ENCODE peak calls at places on chromosomes 3 and 15, in six cellular contexts. H is tibial artery, B is psoas muscle, I is WERI-Rb-1, O is MM.1S, R is upper lobe of right lung. W is an unnamed sample.

GRCh38 chr15:39665629-39666245 is 84.9 kb downstream of the THBS1 start:
- DNase-seq in O (no peak), I (no peak), H (no peak), R (no peak), B (no peak), W (no peak)

GRCh38 chr3:19937459-19938362 is 3.7 kb upstream of the EFHB start:
- DNase-seq in I (no peak), R (no peak), B (no peak), H (no peak), O (no peak), W (no peak)

GRCh38 chr15:35443376-35443775 is 102.6 kb downstream of the DPH6 start:
- DNase-seq in I (no peak), H (no peak), R (no peak), O (no peak), B (no peak), W (no peak)

GRCh38 chr3:126083511-126083912 is 412 bp downstream of the SLC41A3 start:
- DNase-seq in H (no peak), B (no peak), O (peak; percentile 62), R (peak; percentile 76), I (peak; percentile 63), W (no peak)

GRCh38 chr15:77025471-77025901 is 30.6 kb downstream of the PSTPIP1 start:
- DNase-seq in H (no peak), B (peak; percentile 48), O (no peak), I (no peak), R (no peak), W (no peak)

GRCh38 chr15:68561146-68561545 is 17.6 kb upstream of the CORO2B start:
- DNase-seq in B (no peak), I (no peak), O (no peak), R (peak; percentile 41), H (no peak), W (no peak)

GRCh38 chr3:8816106-8816505 is 46.7 kb upstream of the OXTR start:
- DNase-seq in O (no peak), R (no peak), B (no peak), H (no peak), I (no peak), W (no peak)

GRCh38 chr3:33438871-33439270 is 1.3 kb downstream of the UBP1 start:
- DNase-seq in I (no peak), B (no peak), R (no peak), O (peak; percentile 34), H (no peak), W (no peak)

GRCh38 chr15:51089699-51090098 is 5.0 kb downstream of the TNFAIP8L3 start:
- DNase-seq in I (no peak), H (no peak), B (no peak), O (no peak), R (no peak), W (no peak)

GRCh38 chr3:61627768-61628185 is 66.4 kb downstream of the PTPRG start:
- DNase-seq in B (no peak), R (no peak), H (no peak), I (no peak), O (no peak), W (no peak)

GRCh38 chr3:152177757-152178156 is 91.0 kb upstream of the MBNL1 start:
- DNase-seq in B (no peak), R (no peak), H (no peak), I (no peak), O (no peak), W (no peak)

GRCh38 chr15:41940441-41940857 is 31.9 kb downstream of the EHD4 start:
- DNase-seq in I (no peak), B (no peak), O (no peak), R (no peak), H (no peak), W (peak; percentile 87)

GRCh38 chr3:18735013-18735412 is 309.9 kb upstream of the SATB1 start:
- DNase-seq in R (no peak), B (no peak), I (no peak), O (no peak), H (no peak), W (no peak)

GRCh38 chr3:37129871-37130270 is 44.5 kb downstream of the LRRFIP2 start:
- DNase-seq in I (no peak), H (no peak), R (no peak), O (no peak), B (no peak), W (peak; percentile 40)

GRCh38 chr3:11095932-11096265 is 58.4 kb upstream of the HRH1 start:
- DNase-seq in O (no peak), H (no peak), R (no peak), I (no peak), B (no peak), W (no peak)

GRCh38 chr15:77519540-77519939 is 98.9 kb downstream of the HMG20A start:
- DNase-seq in H (no peak), O (no peak), B (peak; percentile 7), R (no peak), I (no peak), W (no peak)

GRCh38 chr15:42155546-42156265 is 730 bp downstream of the PLA2G4F start:
- DNase-seq in O (no peak), I (no peak), H (no peak), R (peak; percentile 78), B (no peak), W (no peak)

GRCh38 chr15:52124270-52124878 is 11.8 kb upstream of the BCL2L10 start:
- DNase-seq in O (no peak), H (no peak), B (no peak), R (no peak), I (no peak), W (peak; percentile 53)

GRCh38 chr3:186352369-186352768 is 9.7 kb downstream of the DGKG start:
- DNase-seq in I (no peak), H (no peak), O (no peak), B (no peak), R (no peak), W (no peak)

GRCh38 chr3:98329392-98330124 is 24.1 kb upstream of the OR5K4 start:
- DNase-seq in H (no peak), I (peak; percentile 41), B (peak; percentile 18), O (peak; percentile 62), R (no peak), W (peak; percentile 3)

GRCh38 chr3:109132801-109133473 is 3.6 kb upstream of the C3orf85 start:
- DNase-seq in R (no peak), B (no peak), I (no peak), H (no peak), O (no peak), W (no peak)

GRCh38 chr3:27596334-27596841 is 112.2 kb upstream of the SLC4A7 start:
- DNase-seq in B (no peak), O (peak; percentile 7), I (no peak), R (no peak), H (no peak), W (no peak)

GRCh38 chr3:51099794-51100542 is 285.1 kb upstream of the MANF start:
- DNase-seq in B (no peak), I (peak; percentile 76), R (no peak), O (no peak), H (peak; percentile 31), W (no peak)

GRCh38 chr3:152399374-152399773 is 130.6 kb downstream of the MBNL1 start:
- DNase-seq in R (no peak), B (no peak), O (no peak), I (no peak), H (no peak), W (peak; percentile 24)

GRCh38 chr15:34239151-34239761 is 14.4 kb downstream of the EMC4 start:
- DNase-seq in R (no peak), O (no peak), B (no peak), H (no peak), I (no peak), W (peak; percentile 96)

GRCh38 chr15:51312754-51313390 is 25.5 kb downstream of the CYP19A1 start:
- DNase-seq in O (no peak), B (no peak), H (no peak), R (no peak), I (no peak), W (peak; percentile 51)

GRCh38 chr3:57007513-57008415 is 52.7 kb upstream of the SPATA12 start:
- DNase-seq in R (peak; percentile 72), O (no peak), H (peak; percentile 85), I (no peak), B (peak; percentile 83), W (no peak)

GRCh38 chr3:159829056-159829995 is 159.3 kb upstream of the IL12A start:
- DNase-seq in B (peak; percentile 70), R (no peak), H (peak; percentile 62), O (no peak), I (no peak), W (peak; percentile 92)

GRCh38 chr15:86139828-86140227 is 60.2 kb downstream of the AGBL1 start:
- DNase-seq in H (no peak), I (peak; percentile 39), B (no peak), R (no peak), O (no peak), W (no peak)

GRCh38 chr3:173584093-173584833 is 186.7 kb downstream of the NLGN1 start:
- DNase-seq in B (no peak), I (peak; percentile 23), O (peak; percentile 32), H (no peak), R (no peak), W (no peak)

GRCh38 chr3:56314842-56315241 is 153.4 kb downstream of the ERC2 start:
- DNase-seq in O (no peak), R (no peak), I (no peak), B (no peak), H (no peak), W (no peak)

GRCh38 chr3:177196473-177197040 is 725 bp downstream of the TBL1XR1 start:
- DNase-seq in O (peak; percentile 72), H (peak; percentile 34), R (peak; percentile 67), B (no peak), I (no peak), W (no peak)

GRCh38 chr3:88291516-88291915 is 141.8 kb downstream of the C3orf38 start:
- DNase-seq in B (no peak), O (no peak), H (no peak), I (no peak), R (no peak), W (no peak)

GRCh38 chr15:61820212-61820611 is 240.0 kb downstream of the VPS13C start:
- DNase-seq in I (no peak), B (no peak), R (no peak), H (no peak), O (no peak), W (no peak)
- H3K27ac ChIP-seq in I (no peak overlapping the region), B (no peak overlapping the region), R (no peak overlapping the region), H (no peak overlapping the region), O (no peak overlapping the region), W (no peak overlapping the region)

GRCh38 chr3:30665539-30665938 is 59.1 kb downstream of the TGFBR2 start:
- DNase-seq in O (no peak), B (no peak), R (no peak), I (no peak), H (no peak), W (no peak)
- H3K27ac ChIP-seq in O (no peak overlapping the region), B (no peak overlapping the region), R (peak overlapping the region; percentile 15), I (no peak overlapping the region), H (no peak overlapping the region), W (no peak overlapping the region)

DNA sequence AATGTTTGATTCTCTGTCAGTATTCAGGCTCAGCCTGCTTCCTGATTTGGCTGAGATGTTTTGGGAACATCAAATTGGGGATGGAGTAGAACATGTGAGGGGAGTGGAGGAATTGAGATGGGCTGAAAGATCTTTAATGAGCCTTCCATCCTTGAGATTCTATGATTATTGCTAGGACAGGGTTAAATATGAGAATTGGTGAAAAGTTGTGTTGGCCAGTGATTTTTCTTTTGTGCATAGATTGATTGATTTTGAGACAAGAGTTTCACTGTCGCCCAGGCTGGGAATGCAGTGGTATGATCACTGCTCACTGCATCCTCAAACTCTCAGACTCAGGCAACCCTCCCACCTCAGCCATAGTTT is 32.4 kb downstream of the IQGAP1 start:
- DNase-seq in I (no peak), R (no peak), O (no peak), H (no peak), B (no peak), W (no peak)
- H3K27ac ChIP-seq in I (no peak overlapping the region), R (peak overlapping the region; percentile 6), O (no peak overlapping the region), H (peak overlapping the region; percentile 69), B (peak overlapping the region; percentile 87), W (peak overlapping the region; percentile 73)

GRCh38 chr15:100731259-100732156 is 129.1 kb downstream of the ASB7 start:
- DNase-seq in B (no peak), I (no peak), O (no peak), R (no peak), H (no peak), W (no peak)
- H3K27ac ChIP-seq in B (no peak overlapping the region), I (no peak overlapping the region), O (no peak overlapping the region), R (no peak overlapping the region), H (no peak overlapping the region), W (peak overlapping the region; percentile 82)

W was measured in epithelial cell of prostate.